ENCODE peak calls at places on chromosomes 1 and 21, in ten cellular contexts. One of them, this sample, is unnamed.

GRCh38 chr1:40825430-40825778 is 36.8 kb downstream of the CITED4 start:
- DNase-seq in NCI-H1694: no peak
- DNase-seq in lower lobe of right lung: no peak
- DNase-seq in pancreas: no peak
- DNase-seq in EL: no peak
- DNase-seq in NCI-H510A: peak
- DNase-seq in stimulated activated CD4-positive, alpha-beta T cell treated with anti-CD3 and anti-CD28 coated beads, Interleukin-4, amount 100 ng/mL, for 48 hours: no peak
- DNase-seq in stimulated activated CD8-positive, alpha-beta memory T cell treated with anti-CD3 and anti-CD28 coated beads, Interleukin-7, amount 100 ng/mL, for 48 hours: no peak
- DNase-seq in CMK: peak
- DNase-seq in GF-D8: peak
- DNase-seq in this sample: no peak

GRCh38 chr1:150557813-150558212 is 8.6 kb downstream of the ADAMTSL4 start:
- DNase-seq in lower lobe of right lung: no peak
- DNase-seq in EL: no peak
- DNase-seq in CMK: no peak
- DNase-seq in stimulated activated CD4-positive, alpha-beta T cell treated with anti-CD3 and anti-CD28 coated beads, Interleukin-4, amount 100 ng/mL, for 48 hours: no peak
- DNase-seq in pancreas: no peak
- DNase-seq in GF-D8: no peak
- DNase-seq in NCI-H510A: no peak
- DNase-seq in NCI-H1694: no peak
- DNase-seq in stimulated activated CD8-positive, alpha-beta memory T cell treated with anti-CD3 and anti-CD28 coated beads, Interleukin-7, amount 100 ng/mL, for 48 hours: no peak
- DNase-seq in this sample: no peak

GRCh38 chr21:32216293-32216692 is 62.6 kb downstream of the MIS18A start:
- DNase-seq in pancreas: no peak
- DNase-seq in NCI-H510A: no peak
- DNase-seq in GF-D8: no peak
- DNase-seq in lower lobe of right lung: no peak
- DNase-seq in EL: no peak
- DNase-seq in CMK: no peak
- DNase-seq in stimulated activated CD4-positive, alpha-beta T cell treated with anti-CD3 and anti-CD28 coated beads, Interleukin-4, amount 100 ng/mL, for 48 hours: no peak
- DNase-seq in NCI-H1694: no peak
- DNase-seq in stimulated activated CD8-positive, alpha-beta memory T cell treated with anti-CD3 and anti-CD28 coated beads, Interleukin-7, amount 100 ng/mL, for 48 hours: no peak
- DNase-seq in this sample: no peak

GRCh38 chr1:231313661-231314060 is 24.0 kb downstream of the EXOC8 start:
- DNase-seq in NCI-H510A: no peak
- DNase-seq in lower lobe of right lung: no peak
- DNase-seq in NCI-H1694: no peak
- DNase-seq in stimulated activated CD4-positive, alpha-beta T cell treated with anti-CD3 and anti-CD28 coated beads, Interleukin-4, amount 100 ng/mL, for 48 hours: no peak
- DNase-seq in pancreas: no peak
- DNase-seq in stimulated activated CD8-positive, alpha-beta memory T cell treated with anti-CD3 and anti-CD28 coated beads, Interleukin-7, amount 100 ng/mL, for 48 hours: no peak
- DNase-seq in EL: no peak
- DNase-seq in GF-D8: no peak
- DNase-seq in CMK: no peak
- DNase-seq in this sample: no peak

GRCh38 chr1:186680031-186681012 is at the start of gene PTGS2:
- DNase-seq in stimulated activated CD4-positive, alpha-beta T cell treated with anti-CD3 and anti-CD28 coated beads, Interleukin-4, amount 100 ng/mL, for 48 hours: peak
- DNase-seq in EL: peak
- DNase-seq in lower lobe of right lung: peak
- DNase-seq in CMK: peak
- DNase-seq in pancreas: peak
- DNase-seq in NCI-H1694: no peak
- DNase-seq in stimulated activated CD8-positive, alpha-beta memory T cell treated with anti-CD3 and anti-CD28 coated beads, Interleukin-7, amount 100 ng/mL, for 48 hours: peak
- DNase-seq in GF-D8: no peak
- DNase-seq in NCI-H510A: peak
- DNase-seq in this sample: no peak

GRCh38 chr1:172818841-172819527 is 160.1 kb downstream of the FASLG start:
- DNase-seq in stimulated activated CD4-positive, alpha-beta T cell treated with anti-CD3 and anti-CD28 coated beads, Interleukin-4, amount 100 ng/mL, for 48 hours: peak
- DNase-seq in lower lobe of right lung: no peak
- DNase-seq in GF-D8: no peak
- DNase-seq in stimulated activated CD8-positive, alpha-beta memory T cell treated with anti-CD3 and anti-CD28 coated beads, Interleukin-7, amount 100 ng/mL, for 48 hours: peak
- DNase-seq in NCI-H1694: no peak
- DNase-seq in EL: no peak
- DNase-seq in NCI-H510A: no peak
- DNase-seq in CMK: no peak
- DNase-seq in pancreas: no peak
- DNase-seq in this sample: peak

GRCh38 chr1:12405325-12406217 is 175.7 kb downstream of the VPS13D start:
- DNase-seq in EL: peak
- DNase-seq in NCI-H510A: no peak
- DNase-seq in stimulated activated CD4-positive, alpha-beta T cell treated with anti-CD3 and anti-CD28 coated beads, Interleukin-4, amount 100 ng/mL, for 48 hours: no peak
- DNase-seq in NCI-H1694: no peak
- DNase-seq in lower lobe of right lung: no peak
- DNase-seq in pancreas: no peak
- DNase-seq in CMK: no peak
- DNase-seq in GF-D8: no peak
- DNase-seq in stimulated activated CD8-positive, alpha-beta memory T cell treated with anti-CD3 and anti-CD28 coated beads, Interleukin-7, amount 100 ng/mL, for 48 hours: no peak
- DNase-seq in this sample: no peak

GRCh38 chr1:39214998-39215873 is 10.7 kb downstream of the MACF1 start:
- DNase-seq in stimulated activated CD8-positive, alpha-beta memory T cell treated with anti-CD3 and anti-CD28 coated beads, Interleukin-7, amount 100 ng/mL, for 48 hours: no peak
- DNase-seq in lower lobe of right lung: peak
- DNase-seq in GF-D8: peak
- DNase-seq in pancreas: no peak
- DNase-seq in NCI-H1694: no peak
- DNase-seq in EL: peak
- DNase-seq in NCI-H510A: no peak
- DNase-seq in CMK: peak
- DNase-seq in stimulated activated CD4-positive, alpha-beta T cell treated with anti-CD3 and anti-CD28 coated beads, Interleukin-4, amount 100 ng/mL, for 48 hours: no peak
- DNase-seq in this sample: peak

GRCh38 chr21:43741425-43742096 is 22.6 kb downstream of the PDXK start:
- DNase-seq in stimulated activated CD8-positive, alpha-beta memory T cell treated with anti-CD3 and anti-CD28 coated beads, Interleukin-7, amount 100 ng/mL, for 48 hours: no peak
- DNase-seq in NCI-H1694: no peak
- DNase-seq in CMK: no peak
- DNase-seq in EL: no peak
- DNase-seq in pancreas: no peak
- DNase-seq in NCI-H510A: no peak
- DNase-seq in GF-D8: no peak
- DNase-seq in lower lobe of right lung: no peak
- DNase-seq in stimulated activated CD4-positive, alpha-beta T cell treated with anti-CD3 and anti-CD28 coated beads, Interleukin-4, amount 100 ng/mL, for 48 hours: no peak
- DNase-seq in this sample: no peak

GRCh38 chr1:50942334-50942733 is 17.7 kb downstream of the FAF1 start:
- DNase-seq in NCI-H510A: no peak
- DNase-seq in stimulated activated CD4-positive, alpha-beta T cell treated with anti-CD3 and anti-CD28 coated beads, Interleukin-4, amount 100 ng/mL, for 48 hours: no peak
- DNase-seq in NCI-H1694: no peak
- DNase-seq in EL: no peak
- DNase-seq in stimulated activated CD8-positive, alpha-beta memory T cell treated with anti-CD3 and anti-CD28 coated beads, Interleukin-7, amount 100 ng/mL, for 48 hours: no peak
- DNase-seq in GF-D8: no peak
- DNase-seq in lower lobe of right lung: no peak
- DNase-seq in pancreas: no peak
- DNase-seq in CMK: no peak
- DNase-seq in this sample: no peak

GRCh38 chr1:2587860-2588571 is 1.4 kb downstream of the PRXL2B start:
- DNase-seq in lower lobe of right lung: peak
- DNase-seq in stimulated activated CD4-positive, alpha-beta T cell treated with anti-CD3 and anti-CD28 coated beads, Interleukin-4, amount 100 ng/mL, for 48 hours: no peak
- DNase-seq in NCI-H1694: no peak
- DNase-seq in NCI-H510A: no peak
- DNase-seq in GF-D8: no peak
- DNase-seq in EL: no peak
- DNase-seq in pancreas: no peak
- DNase-seq in CMK: no peak
- DNase-seq in stimulated activated CD8-positive, alpha-beta memory T cell treated with anti-CD3 and anti-CD28 coated beads, Interleukin-7, amount 100 ng/mL, for 48 hours: no peak
- DNase-seq in this sample: no peak

GRCh38 chr21:25506887-25507286 is 100.4 kb downstream of the MRPL39 start:
- DNase-seq in CMK: no peak
- DNase-seq in stimulated activated CD8-positive, alpha-beta memory T cell treated with anti-CD3 and anti-CD28 coated beads, Interleukin-7, amount 100 ng/mL, for 48 hours: no peak
- DNase-seq in stimulated activated CD4-positive, alpha-beta T cell treated with anti-CD3 and anti-CD28 coated beads, Interleukin-4, amount 100 ng/mL, for 48 hours: no peak
- DNase-seq in lower lobe of right lung: no peak
- DNase-seq in NCI-H1694: no peak
- DNase-seq in NCI-H510A: no peak
- DNase-seq in EL: peak
- DNase-seq in GF-D8: no peak
- DNase-seq in pancreas: no peak
- DNase-seq in this sample: no peak

GRCh38 chr1:90716243-90716551 is 905 bp downstream of the BARHL2 start:
- DNase-seq in EL: no peak
- DNase-seq in GF-D8: no peak
- DNase-seq in pancreas: no peak
- DNase-seq in NCI-H510A: no peak
- DNase-seq in stimulated activated CD8-positive, alpha-beta memory T cell treated with anti-CD3 and anti-CD28 coated beads, Interleukin-7, amount 100 ng/mL, for 48 hours: no peak
- DNase-seq in CMK: no peak
- DNase-seq in lower lobe of right lung: no peak
- DNase-seq in stimulated activated CD4-positive, alpha-beta T cell treated with anti-CD3 and anti-CD28 coated beads, Interleukin-4, amount 100 ng/mL, for 48 hours: no peak
- DNase-seq in NCI-H1694: no peak
- DNase-seq in this sample: no peak

GRCh38 chr21:34835526-34835925 is 166.7 kb downstream of the CLIC6 start:
- DNase-seq in NCI-H510A: no peak
- DNase-seq in stimulated activated CD4-positive, alpha-beta T cell treated with anti-CD3 and anti-CD28 coated beads, Interleukin-4, amount 100 ng/mL, for 48 hours: no peak
- DNase-seq in pancreas: no peak
- DNase-seq in NCI-H1694: no peak
- DNase-seq in EL: peak
- DNase-seq in lower lobe of right lung: peak
- DNase-seq in GF-D8: peak
- DNase-seq in CMK: no peak
- DNase-seq in stimulated activated CD8-positive, alpha-beta memory T cell treated with anti-CD3 and anti-CD28 coated beads, Interleukin-7, amount 100 ng/mL, for 48 hours: no peak
- DNase-seq in this sample: no peak

GRCh38 chr1:153771841-153772593 is 3.2 kb upstream of the SLC27A3 start:
- DNase-seq in NCI-H510A: no peak
- DNase-seq in CMK: no peak
- DNase-seq in GF-D8: no peak
- DNase-seq in EL: no peak
- DNase-seq in pancreas: no peak
- DNase-seq in NCI-H1694: peak
- DNase-seq in lower lobe of right lung: no peak
- DNase-seq in stimulated activated CD4-positive, alpha-beta T cell treated with anti-CD3 and anti-CD28 coated beads, Interleukin-4, amount 100 ng/mL, for 48 hours: no peak
- DNase-seq in stimulated activated CD8-positive, alpha-beta memory T cell treated with anti-CD3 and anti-CD28 coated beads, Interleukin-7, amount 100 ng/mL, for 48 hours: no peak
- DNase-seq in this sample: no peak

GRCh38 chr1:90850181-90850924 is 133.3 kb upstream of the BARHL2 start:
- DNase-seq in CMK: no peak
- DNase-seq in lower lobe of right lung: peak
- DNase-seq in NCI-H510A: peak
- DNase-seq in EL: peak
- DNase-seq in stimulated activated CD8-positive, alpha-beta memory T cell treated with anti-CD3 and anti-CD28 coated beads, Interleukin-7, amount 100 ng/mL, for 48 hours: no peak
- DNase-seq in GF-D8: no peak
- DNase-seq in pancreas: peak
- DNase-seq in stimulated activated CD4-positive, alpha-beta T cell treated with anti-CD3 and anti-CD28 coated beads, Interleukin-4, amount 100 ng/mL, for 48 hours: no peak
- DNase-seq in NCI-H1694: peak
- DNase-seq in this sample: no peak

GRCh38 chr1:221741971-221742554 is at the start of gene DUSP10:
- DNase-seq in lower lobe of right lung: peak
- DNase-seq in CMK: peak
- DNase-seq in GF-D8: peak
- DNase-seq in stimulated activated CD4-positive, alpha-beta T cell treated with anti-CD3 and anti-CD28 coated beads, Interleukin-4, amount 100 ng/mL, for 48 hours: peak
- DNase-seq in stimulated activated CD8-positive, alpha-beta memory T cell treated with anti-CD3 and anti-CD28 coated beads, Interleukin-7, amount 100 ng/mL, for 48 hours: peak
- DNase-seq in NCI-H1694: peak
- DNase-seq in pancreas: peak
- DNase-seq in EL: peak
- DNase-seq in NCI-H510A: peak
- DNase-seq in this sample: peak

GRCh38 chr21:40717008-40717407 is 129.9 kb downstream of the DSCAM start:
- DNase-seq in stimulated activated CD8-positive, alpha-beta memory T cell treated with anti-CD3 and anti-CD28 coated beads, Interleukin-7, amount 100 ng/mL, for 48 hours: no peak
- DNase-seq in GF-D8: no peak
- DNase-seq in lower lobe of right lung: no peak
- DNase-seq in NCI-H510A: no peak
- DNase-seq in stimulated activated CD4-positive, alpha-beta T cell treated with anti-CD3 and anti-CD28 coated beads, Interleukin-4, amount 100 ng/mL, for 48 hours: no peak
- DNase-seq in CMK: no peak
- DNase-seq in NCI-H1694: no peak
- DNase-seq in EL: no peak
- DNase-seq in pancreas: no peak
- DNase-seq in this sample: no peak

GRCh38 chr1:111909010-111909409 is 80.5 kb downstream of the KCND3 start:
- DNase-seq in stimulated activated CD8-positive, alpha-beta memory T cell treated with anti-CD3 and anti-CD28 coated beads, Interleukin-7, amount 100 ng/mL, for 48 hours: no peak
- DNase-seq in EL: no peak
- DNase-seq in pancreas: no peak
- DNase-seq in lower lobe of right lung: no peak
- DNase-seq in CMK: no peak
- DNase-seq in NCI-H510A: peak
- DNase-seq in GF-D8: no peak
- DNase-seq in stimulated activated CD4-positive, alpha-beta T cell treated with anti-CD3 and anti-CD28 coated beads, Interleukin-4, amount 100 ng/mL, for 48 hours: no peak
- DNase-seq in NCI-H1694: peak
- DNase-seq in this sample: no peak

GRCh38 chr1:230382060-230382491 is 44.1 kb downstream of the PGBD5 start:
- DNase-seq in EL: peak
- DNase-seq in NCI-H1694: no peak
- DNase-seq in GF-D8: no peak
- DNase-seq in CMK: no peak
- DNase-seq in stimulated activated CD8-positive, alpha-beta memory T cell treated with anti-CD3 and anti-CD28 coated beads, Interleukin-7, amount 100 ng/mL, for 48 hours: no peak
- DNase-seq in pancreas: peak
- DNase-seq in lower lobe of right lung: peak
- DNase-seq in stimulated activated CD4-positive, alpha-beta T cell treated with anti-CD3 and anti-CD28 coated beads, Interleukin-4, amount 100 ng/mL, for 48 hours: no peak
- DNase-seq in NCI-H510A: no peak
- DNase-seq in this sample: no peak

GRCh38 chr1:177343445-177343844 is 172.7 kb downstream of the BRINP2 start:
- DNase-seq in NCI-H510A: no peak
- DNase-seq in GF-D8: no peak
- DNase-seq in stimulated activated CD8-positive, alpha-beta memory T cell treated with anti-CD3 and anti-CD28 coated beads, Interleukin-7, amount 100 ng/mL, for 48 hours: no peak
- DNase-seq in CMK: no peak
- DNase-seq in pancreas: no peak
- DNase-seq in NCI-H1694: no peak
- DNase-seq in stimulated activated CD4-positive, alpha-beta T cell treated with anti-CD3 and anti-CD28 coated beads, Interleukin-4, amount 100 ng/mL, for 48 hours: no peak
- DNase-seq in lower lobe of right lung: no peak
- DNase-seq in EL: no peak
- DNase-seq in this sample: no peak

GRCh38 chr1:103547840-103548239 is 22.3 kb downstream of the RNPC3 start:
- DNase-seq in lower lobe of right lung: no peak
- DNase-seq in stimulated activated CD8-positive, alpha-beta memory T cell treated with anti-CD3 and anti-CD28 coated beads, Interleukin-7, amount 100 ng/mL, for 48 hours: no peak
- DNase-seq in GF-D8: no peak
- DNase-seq in EL: no peak
- DNase-seq in NCI-H510A: no peak
- DNase-seq in stimulated activated CD4-positive, alpha-beta T cell treated with anti-CD3 and anti-CD28 coated beads, Interleukin-4, amount 100 ng/mL, for 48 hours: no peak
- DNase-seq in pancreas: no peak
- DNase-seq in NCI-H1694: no peak
- DNase-seq in CMK: no peak
- DNase-seq in this sample: no peak

GRCh38 chr1:246677842-246678241 is 46.4 kb upstream of the SCCPDH start:
- DNase-seq in EL: no peak
- DNase-seq in CMK: no peak
- DNase-seq in stimulated activated CD4-positive, alpha-beta T cell treated with anti-CD3 and anti-CD28 coated beads, Interleukin-4, amount 100 ng/mL, for 48 hours: no peak
- DNase-seq in stimulated activated CD8-positive, alpha-beta memory T cell treated with anti-CD3 and anti-CD28 coated beads, Interleukin-7, amount 100 ng/mL, for 48 hours: no peak
- DNase-seq in lower lobe of right lung: no peak
- DNase-seq in GF-D8: no peak
- DNase-seq in NCI-H1694: no peak
- DNase-seq in pancreas: no peak
- DNase-seq in NCI-H510A: no peak
- DNase-seq in this sample: no peak

GRCh38 chr21:29326914-29327554 is 28.3 kb downstream of the BACH1 start:
- DNase-seq in stimulated activated CD4-positive, alpha-beta T cell treated with anti-CD3 and anti-CD28 coated beads, Interleukin-4, amount 100 ng/mL, for 48 hours: no peak
- DNase-seq in CMK: no peak
- DNase-seq in NCI-H1694: no peak
- DNase-seq in EL: no peak
- DNase-seq in GF-D8: no peak
- DNase-seq in stimulated activated CD8-positive, alpha-beta memory T cell treated with anti-CD3 and anti-CD28 coated beads, Interleukin-7, amount 100 ng/mL, for 48 hours: no peak
- DNase-seq in pancreas: no peak
- DNase-seq in NCI-H510A: no peak
- DNase-seq in lower lobe of right lung: no peak
- DNase-seq in this sample: no peak

GRCh38 chr1:176460606-176461336 is 2.2 kb upstream of the PAPPA2 start:
- DNase-seq in stimulated activated CD4-positive, alpha-beta T cell treated with anti-CD3 and anti-CD28 coated beads, Interleukin-4, amount 100 ng/mL, for 48 hours: no peak
- DNase-seq in CMK: no peak
- DNase-seq in GF-D8: no peak
- DNase-seq in pancreas: no peak
- DNase-seq in lower lobe of right lung: no peak
- DNase-seq in NCI-H510A: no peak
- DNase-seq in EL: no peak
- DNase-seq in stimulated activated CD8-positive, alpha-beta memory T cell treated with anti-CD3 and anti-CD28 coated beads, Interleukin-7, amount 100 ng/mL, for 48 hours: no peak
- DNase-seq in NCI-H1694: no peak
- DNase-seq in this sample: no peak

GRCh38 chr1:184507604-184508289 is 120.9 kb downstream of the C1orf21 start:
- DNase-seq in EL: no peak
- DNase-seq in GF-D8: no peak
- DNase-seq in NCI-H510A: no peak
- DNase-seq in stimulated activated CD4-positive, alpha-beta T cell treated with anti-CD3 and anti-CD28 coated beads, Interleukin-4, amount 100 ng/mL, for 48 hours: no peak
- DNase-seq in pancreas: no peak
- DNase-seq in CMK: no peak
- DNase-seq in lower lobe of right lung: no peak
- DNase-seq in NCI-H1694: no peak
- DNase-seq in stimulated activated CD8-positive, alpha-beta memory T cell treated with anti-CD3 and anti-CD28 coated beads, Interleukin-7, amount 100 ng/mL, for 48 hours: no peak
- DNase-seq in this sample: no peak

GRCh38 chr1:184958554-184959353 is 15.6 kb downstream of the NIBAN1 start:
- DNase-seq in NCI-H510A: no peak
- DNase-seq in stimulated activated CD4-positive, alpha-beta T cell treated with anti-CD3 and anti-CD28 coated beads, Interleukin-4, amount 100 ng/mL, for 48 hours: no peak
- DNase-seq in stimulated activated CD8-positive, alpha-beta memory T cell treated with anti-CD3 and anti-CD28 coated beads, Interleukin-7, amount 100 ng/mL, for 48 hours: no peak
- DNase-seq in CMK: no peak
- DNase-seq in NCI-H1694: no peak
- DNase-seq in lower lobe of right lung: no peak
- DNase-seq in EL: no peak
- DNase-seq in GF-D8: no peak
- DNase-seq in pancreas: no peak
- DNase-seq in this sample: no peak

GRCh38 chr1:172270605-172271004 is 149.9 kb upstream of the C1orf105 start:
- DNase-seq in lower lobe of right lung: no peak
- DNase-seq in NCI-H510A: no peak
- DNase-seq in EL: no peak
- DNase-seq in GF-D8: no peak
- DNase-seq in CMK: no peak
- DNase-seq in stimulated activated CD4-positive, alpha-beta T cell treated with anti-CD3 and anti-CD28 coated beads, Interleukin-4, amount 100 ng/mL, for 48 hours: no peak
- DNase-seq in NCI-H1694: no peak
- DNase-seq in stimulated activated CD8-positive, alpha-beta memory T cell treated with anti-CD3 and anti-CD28 coated beads, Interleukin-7, amount 100 ng/mL, for 48 hours: no peak
- DNase-seq in pancreas: no peak
- DNase-seq in this sample: no peak

This sample was measured in activated B cell treated with CpG ODN at 0.5 μM for 24 hours.